ENCODE peak calls at places on chromosomes 12 and 14, in six cellular contexts. C is left lung; D is RWPE2; U is CD4-positive, alpha-beta T cell; H is IMR-90; B is RWPE1. W is an unnamed sample.

GRCh38 chr14:22502551-22502950 is 86.5 kb downstream of the DAD1 start:
- DNase-seq in D (no peak), U (no peak), B (no peak), C (no peak), H (no peak), W (no peak)

GRCh38 chr14:100708349-100709217 is 18.1 kb upstream of the DLK1 start:
- DNase-seq in H (peak), D (no peak), B (peak), C (peak), U (no peak), W (no peak)

GRCh38 chr14:90553921-90554336 is 157.1 kb downstream of the CALM1 start:
- DNase-seq in H (no peak), D (no peak), C (no peak), U (no peak), B (no peak), W (no peak)

GRCh38 chr12:71475280-71475679 is 35.7 kb downstream of the LGR5 start:
- DNase-seq in B (no peak), C (no peak), D (no peak), H (no peak), U (no peak), W (no peak)

GRCh38 chr14:35576260-35576659 is 42.3 kb downstream of the INSM2 start:
- DNase-seq in C (no peak), B (no peak), D (no peak), U (no peak), H (peak), W (no peak)

GRCh38 chr12:43098078-43098477 is 453.9 kb downstream of the ADAMTS20 start:
- DNase-seq in H (no peak), U (no peak), C (no peak), B (no peak), D (no peak), W (no peak)

GRCh38 chr12:124399622-124400021 is 104.7 kb downstream of the RFLNA start:
- DNase-seq in B (no peak), C (peak), U (no peak), H (no peak), D (no peak), W (no peak)

GRCh38 chr14:70190156-70190555 is 1.4 kb upstream of the SLC8A3 start:
- DNase-seq in H (no peak), U (no peak), B (no peak), D (no peak), C (no peak), W (no peak)

GRCh38 chr12:17528394-17528793 is 561.6 kb downstream of the RERGL start:
- DNase-seq in H (no peak), B (no peak), D (no peak), U (no peak), C (no peak), W (no peak)

GRCh38 chr12:129379076-129379804 is 524.6 kb downstream of the TMEM132D start:
- DNase-seq in U (no peak), C (no peak), B (no peak), H (no peak), D (no peak), W (no peak)

GRCh38 chr14:74500417-74501134 is 7.0 kb downstream of the ISCA2 start:
- DNase-seq in D (peak), H (no peak), C (no peak), B (no peak), U (no peak), W (no peak)

GRCh38 chr12:39127401-39127800 is 222.0 kb upstream of the CPNE8 start:
- DNase-seq in D (no peak), H (no peak), C (no peak), B (peak), U (no peak), W (no peak)

GRCh38 chr12:94047781-94048567 is 100.4 kb upstream of the PLXNC1 start:
- DNase-seq in B (peak), D (no peak), C (no peak), H (no peak), U (no peak), W (no peak)

GRCh38 chr12:122997343-122998250 is 17.1 kb downstream of the ARL6IP4 start:
- DNase-seq in D (no peak), B (no peak), H (no peak), U (no peak), C (peak), W (no peak)

GRCh38 chr14:32225378-32225920 is 22.4 kb upstream of the RNU6-8 start:
- DNase-seq in C (no peak), U (no peak), H (no peak), B (no peak), D (no peak), W (no peak)

GRCh38 chr14:22939684-22940083 is 10.5 kb upstream of the PRMT5 start:
- DNase-seq in C (no peak), B (no peak), D (no peak), U (no peak), H (peak), W (no peak)

GRCh38 chr14:91873476-91874265 is 6.3 kb upstream of the TC2N start:
- DNase-seq in U (peak), C (no peak), D (no peak), B (no peak), H (peak), W (peak)

GRCh38 chr14:94113490-94113889 is 3.0 kb downstream of the IFI27 start:
- DNase-seq in H (peak), U (no peak), B (no peak), D (peak), C (no peak), W (no peak)

DNA sequence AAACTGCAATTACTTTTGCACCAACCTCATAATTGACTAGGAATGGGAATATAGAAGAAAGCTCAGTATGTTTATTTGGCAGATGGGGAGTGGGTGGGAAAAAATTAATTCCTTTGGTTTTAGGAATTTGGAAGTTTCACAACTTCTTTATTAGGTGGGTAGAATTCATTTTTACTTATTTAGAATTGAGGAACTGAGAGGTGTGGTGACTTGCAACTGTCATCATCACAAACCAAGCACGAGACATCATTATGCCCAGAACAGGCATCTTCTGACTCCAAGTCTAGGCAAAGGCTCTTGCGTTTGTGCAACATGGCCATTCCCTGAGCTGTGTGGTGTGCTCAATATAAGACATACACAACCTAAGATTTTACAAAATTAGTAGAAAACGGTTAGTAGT is 380.0 kb downstream of the ATP23 start:
- DNase-seq in C (no peak), H (no peak), B (no peak), U (no peak), D (no peak), W (no peak)
- TF ChIP-seq CTCF in C (no peak), H (no peak), B (no peak), U (no peak), D (no peak), W (no peak)

GRCh38 chr12:106136263-106136662 is 2.5 kb downstream of the NUAK1 start:
- DNase-seq in B (peak), D (peak), U (peak), H (peak), C (peak), W (peak)
- TF ChIP-seq CTCF in B (peak), D (peak), U (peak), H (peak), C (peak), W (peak)

GRCh38 chr12:52319097-52319496 is 2.1 kb downstream of the KRT83 start:
- DNase-seq in D (no peak), C (no peak), H (no peak), U (peak), B (no peak), W (no peak)
- TF ChIP-seq CTCF in D (peak), C (no peak), H (no peak), U (no peak), B (no peak), W (no peak)

GRCh38 chr12:22231836-22232235 is 102.7 kb downstream of the ST8SIA1 start:
- DNase-seq in H (no peak), D (no peak), U (no peak), C (no peak), B (peak), W (no peak)
- TF ChIP-seq CTCF in H (no peak), D (no peak), U (no peak), C (no peak), B (no peak), W (no peak)